ENCODE peak calls at places on chromosomes 6 and 20, in nine cellular contexts. One of them, this sample, is unnamed.

GRCh38 chr6:109736273-109737031 is 45.4 kb downstream of the FIG4 start:
- DNase-seq in epithelial cell of esophagus: no peak
- DNase-seq in head of caudate nucleus: no peak
- DNase-seq in SK-N-DZ: peak
- DNase-seq in psoas muscle: no peak
- DNase-seq in COLO829: no peak
- DNase-seq in AG09319: no peak
- DNase-seq in fibroblast of villous mesenchyme: no peak
- DNase-seq in activated T-cell treated with anti-CD3 and anti-CD28 coated beads, Interleukin-2, amount 50 U/mL, for 72 hours: no peak
- DNase-seq in this sample: no peak

GRCh38 chr6:22091424-22091948 is 205.3 kb downstream of the PRL start:
- DNase-seq in head of caudate nucleus: no peak
- DNase-seq in SK-N-DZ: no peak
- DNase-seq in AG09319: no peak
- DNase-seq in COLO829: no peak
- DNase-seq in fibroblast of villous mesenchyme: no peak
- DNase-seq in epithelial cell of esophagus: no peak
- DNase-seq in psoas muscle: no peak
- DNase-seq in activated T-cell treated with anti-CD3 and anti-CD28 coated beads, Interleukin-2, amount 50 U/mL, for 72 hours: peak
- DNase-seq in this sample: no peak

GRCh38 chr6:108071736-108072276 is 2.7 kb downstream of the OSTM1 start:
- DNase-seq in fibroblast of villous mesenchyme: no peak
- DNase-seq in psoas muscle: no peak
- DNase-seq in epithelial cell of esophagus: no peak
- DNase-seq in head of caudate nucleus: no peak
- DNase-seq in AG09319: no peak
- DNase-seq in SK-N-DZ: no peak
- DNase-seq in COLO829: no peak
- DNase-seq in activated T-cell treated with anti-CD3 and anti-CD28 coated beads, Interleukin-2, amount 50 U/mL, for 72 hours: no peak
- DNase-seq in this sample: no peak

GRCh38 chr6:11535801-11536230 is 1.7 kb upstream of the TMEM170B start:
- DNase-seq in head of caudate nucleus: no peak
- DNase-seq in fibroblast of villous mesenchyme: peak
- DNase-seq in COLO829: peak
- DNase-seq in psoas muscle: no peak
- DNase-seq in SK-N-DZ: no peak
- DNase-seq in epithelial cell of esophagus: peak
- DNase-seq in AG09319: no peak
- DNase-seq in activated T-cell treated with anti-CD3 and anti-CD28 coated beads, Interleukin-2, amount 50 U/mL, for 72 hours: no peak
- DNase-seq in this sample: peak

GRCh38 chr6:140073456-140073855 is 699.0 kb upstream of the CITED2 start:
- DNase-seq in COLO829: peak
- DNase-seq in head of caudate nucleus: no peak
- DNase-seq in AG09319: no peak
- DNase-seq in psoas muscle: no peak
- DNase-seq in activated T-cell treated with anti-CD3 and anti-CD28 coated beads, Interleukin-2, amount 50 U/mL, for 72 hours: no peak
- DNase-seq in SK-N-DZ: no peak
- DNase-seq in fibroblast of villous mesenchyme: peak
- DNase-seq in epithelial cell of esophagus: peak
- DNase-seq in this sample: peak

GRCh38 chr20:35806075-35806474 is 34.3 kb downstream of the PHF20 start:
- DNase-seq in epithelial cell of esophagus: no peak
- DNase-seq in fibroblast of villous mesenchyme: no peak
- DNase-seq in activated T-cell treated with anti-CD3 and anti-CD28 coated beads, Interleukin-2, amount 50 U/mL, for 72 hours: no peak
- DNase-seq in SK-N-DZ: no peak
- DNase-seq in head of caudate nucleus: no peak
- DNase-seq in AG09319: no peak
- DNase-seq in COLO829: no peak
- DNase-seq in psoas muscle: no peak
- DNase-seq in this sample: no peak

GRCh38 chr20:17542993-17543412 is 11.8 kb upstream of the BFSP1 start:
- DNase-seq in psoas muscle: no peak
- DNase-seq in AG09319: peak
- DNase-seq in fibroblast of villous mesenchyme: peak
- DNase-seq in SK-N-DZ: no peak
- DNase-seq in COLO829: peak
- DNase-seq in epithelial cell of esophagus: no peak
- DNase-seq in activated T-cell treated with anti-CD3 and anti-CD28 coated beads, Interleukin-2, amount 50 U/mL, for 72 hours: no peak
- DNase-seq in head of caudate nucleus: no peak
- DNase-seq in this sample: peak

GRCh38 chr6:43491750-43492661 is 14.6 kb downstream of the TJAP1 start:
- DNase-seq in psoas muscle: peak
- DNase-seq in SK-N-DZ: no peak
- DNase-seq in epithelial cell of esophagus: peak
- DNase-seq in fibroblast of villous mesenchyme: peak
- DNase-seq in head of caudate nucleus: peak
- DNase-seq in AG09319: peak
- DNase-seq in activated T-cell treated with anti-CD3 and anti-CD28 coated beads, Interleukin-2, amount 50 U/mL, for 72 hours: no peak
- DNase-seq in COLO829: peak
- DNase-seq in this sample: peak

GRCh38 chr20:24158271-24158670 is 169.7 kb upstream of the GGTLC1 start:
- DNase-seq in activated T-cell treated with anti-CD3 and anti-CD28 coated beads, Interleukin-2, amount 50 U/mL, for 72 hours: no peak
- DNase-seq in SK-N-DZ: no peak
- DNase-seq in epithelial cell of esophagus: no peak
- DNase-seq in psoas muscle: no peak
- DNase-seq in head of caudate nucleus: no peak
- DNase-seq in AG09319: no peak
- DNase-seq in fibroblast of villous mesenchyme: no peak
- DNase-seq in COLO829: no peak
- DNase-seq in this sample: no peak

GRCh38 chr6:32539839-32540238 is 9.8 kb upstream of the HLA-DRB5 start:
- DNase-seq in head of caudate nucleus: no peak
- DNase-seq in activated T-cell treated with anti-CD3 and anti-CD28 coated beads, Interleukin-2, amount 50 U/mL, for 72 hours: no peak
- DNase-seq in AG09319: no peak
- DNase-seq in COLO829: no peak
- DNase-seq in SK-N-DZ: no peak
- DNase-seq in fibroblast of villous mesenchyme: no peak
- DNase-seq in psoas muscle: no peak
- DNase-seq in epithelial cell of esophagus: no peak
- DNase-seq in this sample: no peak

GRCh38 chr20:20864346-20865096 is 152.1 kb upstream of the RALGAPA2 start:
- DNase-seq in SK-N-DZ: no peak
- DNase-seq in epithelial cell of esophagus: peak
- DNase-seq in psoas muscle: no peak
- DNase-seq in COLO829: peak
- DNase-seq in fibroblast of villous mesenchyme: peak
- DNase-seq in head of caudate nucleus: no peak
- DNase-seq in AG09319: no peak
- DNase-seq in activated T-cell treated with anti-CD3 and anti-CD28 coated beads, Interleukin-2, amount 50 U/mL, for 72 hours: no peak
- DNase-seq in this sample: peak

GRCh38 chr20:44023515-44024371 is 109.1 kb downstream of the TOX2 start:
- DNase-seq in fibroblast of villous mesenchyme: no peak
- DNase-seq in psoas muscle: no peak
- DNase-seq in AG09319: no peak
- DNase-seq in head of caudate nucleus: no peak
- DNase-seq in activated T-cell treated with anti-CD3 and anti-CD28 coated beads, Interleukin-2, amount 50 U/mL, for 72 hours: no peak
- DNase-seq in epithelial cell of esophagus: no peak
- DNase-seq in SK-N-DZ: no peak
- DNase-seq in COLO829: no peak
- DNase-seq in this sample: no peak

GRCh38 chr6:158926429-158926828 is 73.6 kb downstream of the RSPH3 start:
- DNase-seq in head of caudate nucleus: no peak
- DNase-seq in SK-N-DZ: no peak
- DNase-seq in fibroblast of villous mesenchyme: no peak
- DNase-seq in AG09319: no peak
- DNase-seq in epithelial cell of esophagus: peak
- DNase-seq in COLO829: no peak
- DNase-seq in activated T-cell treated with anti-CD3 and anti-CD28 coated beads, Interleukin-2, amount 50 U/mL, for 72 hours: no peak
- DNase-seq in psoas muscle: no peak
- DNase-seq in this sample: peak

GRCh38 chr6:157552171-157552747 is 171.3 kb downstream of the ZDHHC14 start:
- DNase-seq in head of caudate nucleus: no peak
- DNase-seq in psoas muscle: no peak
- DNase-seq in epithelial cell of esophagus: peak
- DNase-seq in COLO829: no peak
- DNase-seq in SK-N-DZ: no peak
- DNase-seq in fibroblast of villous mesenchyme: no peak
- DNase-seq in AG09319: no peak
- DNase-seq in activated T-cell treated with anti-CD3 and anti-CD28 coated beads, Interleukin-2, amount 50 U/mL, for 72 hours: no peak
- DNase-seq in this sample: peak

GRCh38 chr20:17882065-17882833 is 86.3 kb downstream of the SNX5 start:
- DNase-seq in activated T-cell treated with anti-CD3 and anti-CD28 coated beads, Interleukin-2, amount 50 U/mL, for 72 hours: no peak
- DNase-seq in AG09319: no peak
- DNase-seq in head of caudate nucleus: no peak
- DNase-seq in psoas muscle: no peak
- DNase-seq in SK-N-DZ: no peak
- DNase-seq in fibroblast of villous mesenchyme: no peak
- DNase-seq in epithelial cell of esophagus: no peak
- DNase-seq in COLO829: peak
- DNase-seq in this sample: peak

GRCh38 chr6:142846883-142847287 is 98.1 kb downstream of the HIVEP2 start:
- DNase-seq in epithelial cell of esophagus: peak
- DNase-seq in SK-N-DZ: no peak
- DNase-seq in activated T-cell treated with anti-CD3 and anti-CD28 coated beads, Interleukin-2, amount 50 U/mL, for 72 hours: no peak
- DNase-seq in COLO829: no peak
- DNase-seq in AG09319: peak
- DNase-seq in fibroblast of villous mesenchyme: peak
- DNase-seq in head of caudate nucleus: peak
- DNase-seq in psoas muscle: peak
- DNase-seq in this sample: peak

GRCh38 chr6:168314948-168315347 is 4.6 kb downstream of the DACT2 start:
- DNase-seq in fibroblast of villous mesenchyme: peak
- DNase-seq in psoas muscle: no peak
- DNase-seq in activated T-cell treated with anti-CD3 and anti-CD28 coated beads, Interleukin-2, amount 50 U/mL, for 72 hours: no peak
- DNase-seq in COLO829: no peak
- DNase-seq in epithelial cell of esophagus: peak
- DNase-seq in AG09319: no peak
- DNase-seq in SK-N-DZ: no peak
- DNase-seq in head of caudate nucleus: no peak
- DNase-seq in this sample: no peak

GRCh38 chr20:13644010-13644409 is 5.3 kb upstream of the TASP1 start:
- DNase-seq in psoas muscle: no peak
- DNase-seq in AG09319: no peak
- DNase-seq in epithelial cell of esophagus: peak
- DNase-seq in fibroblast of villous mesenchyme: no peak
- DNase-seq in activated T-cell treated with anti-CD3 and anti-CD28 coated beads, Interleukin-2, amount 50 U/mL, for 72 hours: no peak
- DNase-seq in SK-N-DZ: no peak
- DNase-seq in COLO829: no peak
- DNase-seq in head of caudate nucleus: no peak
- DNase-seq in this sample: peak

GRCh38 chr20:41462372-41463161 is 95.9 kb upstream of the EMILIN3 start:
- DNase-seq in AG09319: no peak
- DNase-seq in COLO829: no peak
- DNase-seq in head of caudate nucleus: no peak
- DNase-seq in epithelial cell of esophagus: no peak
- DNase-seq in fibroblast of villous mesenchyme: no peak
- DNase-seq in SK-N-DZ: no peak
- DNase-seq in psoas muscle: no peak
- DNase-seq in activated T-cell treated with anti-CD3 and anti-CD28 coated beads, Interleukin-2, amount 50 U/mL, for 72 hours: no peak
- DNase-seq in this sample: no peak

GRCh38 chr6:109794201-109794926 is 103.3 kb downstream of the FIG4 start:
- DNase-seq in activated T-cell treated with anti-CD3 and anti-CD28 coated beads, Interleukin-2, amount 50 U/mL, for 72 hours: no peak
- DNase-seq in fibroblast of villous mesenchyme: peak
- DNase-seq in epithelial cell of esophagus: peak
- DNase-seq in AG09319: peak
- DNase-seq in psoas muscle: no peak
- DNase-seq in SK-N-DZ: no peak
- DNase-seq in COLO829: peak
- DNase-seq in head of caudate nucleus: no peak
- DNase-seq in this sample: peak

GRCh38 chr6:43142101-43142500 is 29.0 kb upstream of the SRF start:
- DNase-seq in fibroblast of villous mesenchyme: no peak
- DNase-seq in head of caudate nucleus: no peak
- DNase-seq in COLO829: no peak
- DNase-seq in AG09319: no peak
- DNase-seq in psoas muscle: no peak
- DNase-seq in SK-N-DZ: no peak
- DNase-seq in epithelial cell of esophagus: no peak
- DNase-seq in activated T-cell treated with anti-CD3 and anti-CD28 coated beads, Interleukin-2, amount 50 U/mL, for 72 hours: no peak
- DNase-seq in this sample: no peak

GRCh38 chr6:111788779-111789276 is 84.4 kb downstream of the FYN start:
- DNase-seq in psoas muscle: no peak
- DNase-seq in AG09319: no peak
- DNase-seq in epithelial cell of esophagus: no peak
- DNase-seq in activated T-cell treated with anti-CD3 and anti-CD28 coated beads, Interleukin-2, amount 50 U/mL, for 72 hours: no peak
- DNase-seq in SK-N-DZ: no peak
- DNase-seq in COLO829: peak
- DNase-seq in head of caudate nucleus: no peak
- DNase-seq in fibroblast of villous mesenchyme: no peak
- DNase-seq in this sample: no peak

GRCh38 chr6:21522773-21523490 is 70.6 kb upstream of the SOX4 start:
- DNase-seq in psoas muscle: no peak
- DNase-seq in epithelial cell of esophagus: no peak
- DNase-seq in SK-N-DZ: peak
- DNase-seq in AG09319: no peak
- DNase-seq in head of caudate nucleus: peak
- DNase-seq in COLO829: no peak
- DNase-seq in activated T-cell treated with anti-CD3 and anti-CD28 coated beads, Interleukin-2, amount 50 U/mL, for 72 hours: no peak
- DNase-seq in fibroblast of villous mesenchyme: no peak
- DNase-seq in this sample: no peak

GRCh38 chr6:145086197-145086596 is 649.1 kb downstream of the EPM2A start:
- DNase-seq in AG09319: no peak
- DNase-seq in COLO829: no peak
- DNase-seq in fibroblast of villous mesenchyme: peak
- DNase-seq in epithelial cell of esophagus: peak
- DNase-seq in activated T-cell treated with anti-CD3 and anti-CD28 coated beads, Interleukin-2, amount 50 U/mL, for 72 hours: no peak
- DNase-seq in head of caudate nucleus: no peak
- DNase-seq in SK-N-DZ: no peak
- DNase-seq in psoas muscle: no peak
- DNase-seq in this sample: peak

GRCh38 chr6:53833147-53833546 is 38.3 kb downstream of the LRRC1 start:
- DNase-seq in activated T-cell treated with anti-CD3 and anti-CD28 coated beads, Interleukin-2, amount 50 U/mL, for 72 hours: no peak
- DNase-seq in head of caudate nucleus: no peak
- DNase-seq in epithelial cell of esophagus: no peak
- DNase-seq in COLO829: no peak
- DNase-seq in psoas muscle: no peak
- DNase-seq in AG09319: peak
- DNase-seq in SK-N-DZ: no peak
- DNase-seq in fibroblast of villous mesenchyme: no peak
- DNase-seq in this sample: no peak

GRCh38 chr6:30494275-30494990 is 5.1 kb downstream of the HLA-E start:
- DNase-seq in psoas muscle: no peak
- DNase-seq in SK-N-DZ: no peak
- DNase-seq in epithelial cell of esophagus: no peak
- DNase-seq in fibroblast of villous mesenchyme: no peak
- DNase-seq in head of caudate nucleus: no peak
- DNase-seq in activated T-cell treated with anti-CD3 and anti-CD28 coated beads, Interleukin-2, amount 50 U/mL, for 72 hours: no peak
- DNase-seq in AG09319: no peak
- DNase-seq in COLO829: no peak
- DNase-seq in this sample: no peak

GRCh38 chr6:115071962-115072361 is 729.1 kb upstream of the HS3ST5 start:
- DNase-seq in head of caudate nucleus: no peak
- DNase-seq in activated T-cell treated with anti-CD3 and anti-CD28 coated beads, Interleukin-2, amount 50 U/mL, for 72 hours: no peak
- DNase-seq in COLO829: no peak
- DNase-seq in psoas muscle: no peak
- DNase-seq in SK-N-DZ: no peak
- DNase-seq in AG09319: no peak
- DNase-seq in fibroblast of villous mesenchyme: no peak
- DNase-seq in epithelial cell of esophagus: peak
- DNase-seq in this sample: peak

GRCh38 chr20:33526769-33527168 is 36.9 kb downstream of the CBFA2T2 start:
- DNase-seq in COLO829: no peak
- DNase-seq in fibroblast of villous mesenchyme: no peak
- DNase-seq in activated T-cell treated with anti-CD3 and anti-CD28 coated beads, Interleukin-2, amount 50 U/mL, for 72 hours: no peak
- DNase-seq in psoas muscle: no peak
- DNase-seq in AG09319: no peak
- DNase-seq in epithelial cell of esophagus: no peak
- DNase-seq in head of caudate nucleus: no peak
- DNase-seq in SK-N-DZ: no peak
- DNase-seq in this sample: no peak

GRCh38 chr20:50211065-50211464 is 20.4 kb downstream of the CEBPB start:
- DNase-seq in psoas muscle: no peak
- DNase-seq in head of caudate nucleus: no peak
- DNase-seq in activated T-cell treated with anti-CD3 and anti-CD28 coated beads, Interleukin-2, amount 50 U/mL, for 72 hours: no peak
- DNase-seq in COLO829: no peak
- DNase-seq in epithelial cell of esophagus: no peak
- DNase-seq in SK-N-DZ: no peak
- DNase-seq in fibroblast of villous mesenchyme: no peak
- DNase-seq in AG09319: no peak
- DNase-seq in this sample: no peak

GRCh38 chr20:31934491-31934890 is 17.4 kb downstream of the PDRG1 start:
- DNase-seq in SK-N-DZ: no peak
- DNase-seq in psoas muscle: no peak
- DNase-seq in AG09319: no peak
- DNase-seq in epithelial cell of esophagus: no peak
- DNase-seq in activated T-cell treated with anti-CD3 and anti-CD28 coated beads, Interleukin-2, amount 50 U/mL, for 72 hours: no peak
- DNase-seq in head of caudate nucleus: no peak
- DNase-seq in COLO829: no peak
- DNase-seq in fibroblast of villous mesenchyme: no peak
- DNase-seq in this sample: no peak

GRCh38 chr6:105810105-105810921 is 275.8 kb upstream of the PRDM1 start:
- DNase-seq in psoas muscle: peak
- DNase-seq in COLO829: peak
- DNase-seq in epithelial cell of esophagus: peak
- DNase-seq in activated T-cell treated with anti-CD3 and anti-CD28 coated beads, Interleukin-2, amount 50 U/mL, for 72 hours: peak
- DNase-seq in fibroblast of villous mesenchyme: peak
- DNase-seq in SK-N-DZ: no peak
- DNase-seq in head of caudate nucleus: no peak
- DNase-seq in AG09319: peak
- DNase-seq in this sample: peak